ENCODE peak calls at places on chromosomes 3 and 15, in seven cellular contexts. Y, R, L, W, Q, T and O are unnamed samples.

GRCh38 chr3:149767720-149768119 is 15.4 kb upstream of the COMMD2 start:
- DNase-seq in Y (no peak), R (no peak), Q (no peak), L (no peak), W (no peak), T (no peak), O (no peak)

GRCh38 chr3:2098398-2099027 is at the start of gene CNTN4:
- DNase-seq in T (no peak), W (no peak), Y (peak; percentile 76), R (peak; percentile 2), L (peak; percentile 71), Q (no peak), O (peak; percentile 3)

GRCh38 chr3:72628065-72628464 is 220.2 kb downstream of the SHQ1 start:
- DNase-seq in L (no peak), W (no peak), T (no peak), Y (no peak), Q (no peak), R (peak; percentile 95), O (no peak)

GRCh38 chr3:23612296-23612891 is 193.4 kb upstream of the UBE2E1 start:
- DNase-seq in W (peak; percentile 40), T (peak; percentile 61), L (peak; percentile 52), Y (no peak), Q (no peak), R (peak; percentile 81), O (no peak)

GRCh38 chr15:87959080-87959479 is 297.5 kb downstream of the NTRK3 start:
- DNase-seq in W (no peak), T (no peak), Q (no peak), L (no peak), R (no peak), Y (no peak), O (no peak)

GRCh38 chr3:135514064-135514455 is 451.5 kb upstream of the PPP2R3A start:
- DNase-seq in T (no peak), Q (no peak), Y (no peak), L (no peak), R (no peak), W (no peak), O (no peak)

GRCh38 chr3:114478806-114479205 is 185.0 kb downstream of the TIGIT start:
- DNase-seq in T (no peak), L (no peak), Q (no peak), W (no peak), R (no peak), Y (no peak), O (no peak)

GRCh38 chr3:72930754-72931153 is 42.9 kb downstream of the GXYLT2 start:
- DNase-seq in W (no peak), L (no peak), Y (no peak), T (no peak), Q (no peak), R (no peak), O (no peak)

GRCh38 chr3:117688583-117688982 is 979.0 kb downstream of the TUSC7 start:
- DNase-seq in L (no peak), T (no peak), Y (no peak), W (no peak), Q (no peak), R (no peak), O (no peak)

GRCh38 chr3:17605032-17605431 is 137.4 kb downstream of the TBC1D5 start:
- DNase-seq in Q (no peak), R (peak; percentile 89), Y (no peak), L (no peak), T (peak; percentile 90), W (peak; percentile 32), O (peak; percentile 68)

GRCh38 chr3:177760803-177761202 is 563.5 kb upstream of the TBL1XR1 start:
- DNase-seq in W (no peak), L (no peak), T (peak; percentile 88), Y (no peak), R (no peak), Q (no peak), O (no peak)

GRCh38 chr3:190618349-190619030 is 104.6 kb downstream of the IL1RAP start:
- DNase-seq in T (no peak), Y (no peak), R (no peak), W (no peak), Q (no peak), L (no peak), O (no peak)

GRCh38 chr15:33639968-33640367 is 328.3 kb upstream of the CHRM5 start:
- DNase-seq in T (no peak), Y (no peak), Q (no peak), W (no peak), R (no peak), L (no peak), O (no peak)

GRCh38 chr3:15345608-15346137 is 13.3 kb upstream of the SH3BP5 start:
- DNase-seq in Y (no peak), L (no peak), T (no peak), W (no peak), Q (peak; percentile 86), R (no peak), O (no peak)

GRCh38 chr3:1228289-1228688 is 135.5 kb downstream of the CNTN6 start:
- DNase-seq in L (no peak), T (no peak), W (no peak), Q (no peak), R (no peak), Y (no peak), O (no peak)

DNA sequence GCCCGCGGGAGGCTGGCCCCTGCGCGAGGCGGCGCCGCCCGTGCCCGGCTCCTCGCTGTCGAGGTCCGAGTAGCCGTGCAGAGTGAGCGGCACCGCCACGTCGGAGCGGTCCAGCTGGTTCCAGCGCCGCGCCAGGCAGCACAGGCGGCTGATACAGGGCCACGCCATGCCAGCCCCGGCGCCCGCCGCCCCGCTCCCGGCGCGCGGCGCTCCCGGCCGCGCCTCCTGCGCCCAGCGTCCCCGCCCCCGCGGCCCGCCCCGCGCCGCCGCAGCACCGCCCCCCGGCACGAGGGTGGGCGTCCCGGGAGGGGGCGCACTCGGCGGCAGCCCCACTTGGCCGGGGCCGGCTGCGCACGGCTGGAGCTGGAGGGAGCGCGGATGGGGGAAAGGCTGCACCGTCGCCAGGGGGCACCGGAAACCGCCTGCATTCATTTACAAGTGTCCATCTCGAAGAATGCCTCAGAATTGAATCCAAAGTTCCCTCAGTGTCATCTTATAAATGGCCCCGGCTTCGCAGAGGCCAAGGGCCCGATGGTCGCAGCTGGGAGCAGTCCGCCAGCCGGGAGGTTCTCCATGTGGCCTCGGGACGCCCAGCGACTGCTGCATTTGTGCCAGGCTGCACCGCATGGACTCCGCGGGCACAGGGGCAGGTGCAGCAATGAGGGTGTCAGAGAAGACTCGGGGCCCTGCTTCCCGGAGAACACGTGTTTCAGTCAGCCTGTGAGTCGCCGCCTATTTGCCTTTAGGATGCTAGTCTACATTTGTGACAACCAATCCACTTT is at the start of gene MAP6D1:
- DNase-seq in L (peak; percentile 70), W (peak; percentile 26), T (peak; percentile 38), Y (no peak), R (peak; percentile 23), Q (no peak), O (peak; percentile 58)
- TF ChIP-seq CTCF in L (peak; percentile 31), W (peak; percentile 57), T (peak; percentile 34), Y (no peak), R (peak; percentile 56), Q (peak; percentile 20), O (peak; percentile 47)

GRCh38 chr3:131658115-131658514 is 155.3 kb upstream of the MRPL3 start:
- DNase-seq in R (no peak), W (no peak), T (no peak), Y (no peak), Q (no peak), L (no peak), O (no peak)
- TF ChIP-seq CTCF in R (no peak), W (no peak), T (no peak), Y (no peak), Q (peak; percentile 9), L (no peak), O (no peak)

GRCh38 chr15:89490550-89491315 is 5.7 kb downstream of the RHCG start:
- DNase-seq in W (no peak), Q (no peak), L (no peak), T (no peak), Y (no peak), R (no peak), O (no peak)

GRCh38 chr15:89490081-89490480 is 6.3 kb downstream of the RHCG start:
- DNase-seq in T (no peak), W (no peak), L (no peak), Q (no peak), Y (no peak), R (no peak), O (no peak)

GRCh38 chr15:89494006-89494405 is 2.4 kb downstream of the RHCG start:
- DNase-seq in R (no peak), W (no peak), L (no peak), Q (no peak), T (no peak), Y (no peak), O (no peak)

GRCh38 chr15:89492934-89493631 is 3.3 kb downstream of the RHCG start:
- DNase-seq in Y (no peak), L (no peak), Q (no peak), W (no peak), R (no peak), T (no peak), O (no peak)

DNA sequence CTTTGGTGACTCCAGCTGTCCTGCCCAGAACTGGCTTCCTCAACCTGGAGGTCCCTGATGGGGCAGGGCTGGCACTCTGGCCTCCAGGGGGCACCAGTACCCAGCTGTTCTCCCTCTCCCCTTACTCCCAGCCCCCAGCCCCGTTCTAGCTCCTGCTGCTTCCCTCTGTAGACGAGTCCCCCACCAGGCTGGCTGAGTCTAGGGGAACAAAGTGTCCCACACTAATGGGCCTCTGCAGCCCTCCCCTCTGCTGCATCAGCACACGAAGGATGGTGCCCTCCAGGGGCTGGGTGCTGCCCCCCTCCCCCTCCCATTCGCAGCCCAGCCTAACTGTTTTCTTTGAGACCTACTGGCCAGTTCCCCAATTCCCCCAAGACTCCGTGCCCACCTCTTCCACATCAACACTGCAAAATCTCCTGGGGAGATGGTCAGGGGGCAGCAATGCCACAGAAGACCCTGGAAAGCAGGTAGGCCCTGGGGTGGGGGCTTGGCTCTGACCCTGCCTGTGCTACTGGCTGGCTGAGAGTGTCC is 4.2 kb downstream of the RHCG start:
- DNase-seq in R (no peak), T (no peak), L (no peak), Q (no peak), W (no peak), Y (no peak), O (no peak)
- TF ChIP-seq CTCF in R (peak; percentile 59), T (no peak), L (no peak), Q (peak; percentile 35), W (peak; percentile 74), Y (no peak), O (peak; percentile 51)

DNA sequence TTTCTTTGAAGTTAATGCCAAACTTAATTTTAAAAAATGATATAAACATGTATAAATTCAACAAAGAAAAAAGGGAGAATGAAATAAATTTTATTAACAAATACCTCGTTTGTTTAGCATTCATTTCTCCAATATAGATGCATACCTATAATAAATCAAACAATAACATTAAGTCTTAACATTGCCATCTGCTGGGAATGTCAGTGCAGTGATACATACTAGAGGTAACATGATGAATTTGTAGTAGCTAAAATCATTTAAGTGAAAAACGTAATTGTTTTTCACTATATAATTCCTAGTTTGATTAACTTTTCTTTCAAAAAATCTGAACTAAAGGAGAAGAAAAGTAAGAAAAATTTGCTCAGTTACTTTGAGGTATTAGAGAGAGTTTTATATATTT is 340.2 kb upstream of the CBLB start:
- DNase-seq in T (peak; percentile 20), R (peak; percentile 40), Y (no peak), L (no peak), Q (no peak), W (peak; percentile 34), O (peak; percentile 17)
- TF ChIP-seq CTCF in T (peak; percentile 26), R (peak; percentile 59), Y (no peak), L (peak; percentile 30), Q (no peak), W (peak; percentile 21), O (peak; percentile 9)